ENCODE peak calls at places on chromosomes 4 and X, in four cellular contexts. A is HepG2, I is K562, V is WTC11. J is an unnamed sample.

GRCh38 chr4:54746228-54746627 is 88.5 kb downstream of the KIT start:
- DNase-seq in A (no peak), I (no peak), V (no peak), J (no peak)

GRCh38 chr4:32589853-32590252 is 1869.7 kb downstream of the PCDH7 start:
- DNase-seq in A (no peak), I (no peak), V (no peak), J (no peak)

GRCh38 chr4:22850630-22851029 is 157.9 kb downstream of the GBA3 start:
- DNase-seq in A (no peak), I (no peak), V (no peak), J (no peak)

GRCh38 chr4:148222991-148223660 is 219.1 kb downstream of the NR3C2 start:
- DNase-seq in A (no peak), I (no peak), V (no peak), J (no peak)

GRCh38 chrX:104668550-104668949 is 102.6 kb downstream of the IL1RAPL2 start:
- DNase-seq in A (no peak), I (no peak), V (no peak), J (peak)

GRCh38 chr4:151901631-151902030 is 140.8 kb upstream of the GATB start:
- DNase-seq in A (no peak), I (no peak), V (no peak), J (no peak)

GRCh38 chr4:41058426-41058825 is 155.9 kb downstream of the APBB2 start:
- DNase-seq in A (no peak), I (no peak), V (no peak), J (no peak)

GRCh38 chr4:158667651-158668198 is 4.0 kb downstream of the C4orf46 start:
- DNase-seq in A (peak), I (peak), V (peak), J (peak)

GRCh38 chrX:50456712-50457484 is 13.7 kb downstream of the DGKK start:
- DNase-seq in A (no peak), I (no peak), V (no peak), J (no peak)

GRCh38 chr4:73917081-73917501 is 47.9 kb downstream of the CXCL1 start:
- DNase-seq in A (no peak), I (no peak), V (no peak), J (peak)

GRCh38 chr4:91108751-91109150 is 981.6 kb downstream of the CCSER1 start:
- DNase-seq in A (no peak), I (no peak), V (no peak), J (no peak)

GRCh38 chrX:138946941-138947340 is 235.4 kb upstream of the FGF13 start:
- DNase-seq in A (no peak), I (no peak), V (no peak), J (no peak)

GRCh38 chr4:102640669-102641068 is 120.1 kb downstream of the MANBA start:
- DNase-seq in A (no peak), I (no peak), V (no peak), J (no peak)

GRCh38 chrX:74531081-74531480 is 83.3 kb downstream of the RLIM start:
- DNase-seq in A (no peak), I (no peak), V (no peak), J (no peak)

GRCh38 chr4:78414116-78414515 is 137.5 kb upstream of the ANXA3 start:
- DNase-seq in A (no peak), I (no peak), V (no peak), J (no peak)

GRCh38 chrX:41381685-41382084 is 47.7 kb downstream of the DDX3X start:
- DNase-seq in A (peak), I (peak), V (peak), J (peak)

GRCh38 chr4:112453321-112453720 is 62.7 kb downstream of the NEUROG2 start:
- DNase-seq in A (no peak), I (no peak), V (no peak), J (no peak)

DNA sequence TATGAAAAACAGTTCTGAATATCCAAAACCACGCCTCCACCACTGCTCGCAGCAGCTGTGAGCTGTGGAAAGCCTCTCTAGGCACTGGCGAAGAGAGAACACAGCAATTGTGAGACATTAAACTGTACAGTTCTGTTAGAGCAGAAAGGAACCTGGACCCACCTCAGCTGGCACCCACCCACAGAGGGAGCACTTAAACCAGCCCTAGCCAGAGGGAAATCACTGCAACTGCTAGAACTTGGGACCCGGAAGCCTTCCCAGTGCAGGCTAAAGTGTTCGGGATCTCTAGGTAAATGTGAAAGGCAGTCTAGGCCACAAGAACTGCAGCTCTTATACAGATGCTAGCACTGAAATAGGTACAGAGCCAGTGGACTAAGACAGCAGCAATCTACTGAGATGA is 308.8 kb downstream of the PRR32 start:
- DNase-seq in A (no peak), I (no peak), V (peak), J (no peak)
- TF ChIP-seq HMGXB4 in A (no peak), I (no peak), V (no peak), J (no peak)

DNA sequence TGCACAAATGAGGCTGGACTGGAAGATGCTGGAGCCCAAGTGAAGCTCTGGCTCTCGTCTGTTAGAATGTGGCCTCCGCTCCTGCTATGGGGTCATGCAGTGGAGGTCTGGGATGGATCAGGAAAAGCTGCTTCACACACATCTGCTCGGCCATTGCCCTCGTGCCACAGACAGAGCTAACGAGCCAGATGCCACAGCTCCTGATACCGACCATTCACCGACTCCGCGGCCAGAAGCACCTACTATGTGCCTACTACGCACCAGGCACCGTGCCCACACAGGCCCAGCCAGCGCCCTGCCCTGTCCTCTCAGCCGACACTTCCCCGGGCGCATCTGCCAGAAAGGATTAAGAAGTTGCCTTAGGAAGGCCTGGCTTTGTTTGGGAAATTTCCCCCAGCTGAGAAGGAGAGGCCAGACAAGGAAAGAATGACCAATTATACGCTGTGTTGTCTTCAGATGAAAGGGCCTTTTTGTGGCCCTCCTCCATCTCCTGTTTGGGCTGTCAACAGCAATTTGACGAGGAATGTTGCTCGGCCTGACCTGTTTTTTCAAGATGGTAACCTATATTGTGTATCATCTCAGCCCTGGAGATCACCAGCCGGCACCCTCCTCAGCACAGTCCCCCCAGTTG is 34.3 kb downstream of the HMX1 start:
- DNase-seq in A (no peak), I (no peak), V (no peak), J (no peak)
- TF ChIP-seq HMGXB4 in A (no peak), I (no peak), V (no peak), J (no peak)

GRCh38 chrX:136159615-136160025 is 12.3 kb downstream of the FHL1 start:
- DNase-seq in A (no peak), I (no peak), V (no peak), J (no peak)
- TF ChIP-seq HMGXB4 in A (no peak), I (no peak), V (no peak), J (no peak)

DNA sequence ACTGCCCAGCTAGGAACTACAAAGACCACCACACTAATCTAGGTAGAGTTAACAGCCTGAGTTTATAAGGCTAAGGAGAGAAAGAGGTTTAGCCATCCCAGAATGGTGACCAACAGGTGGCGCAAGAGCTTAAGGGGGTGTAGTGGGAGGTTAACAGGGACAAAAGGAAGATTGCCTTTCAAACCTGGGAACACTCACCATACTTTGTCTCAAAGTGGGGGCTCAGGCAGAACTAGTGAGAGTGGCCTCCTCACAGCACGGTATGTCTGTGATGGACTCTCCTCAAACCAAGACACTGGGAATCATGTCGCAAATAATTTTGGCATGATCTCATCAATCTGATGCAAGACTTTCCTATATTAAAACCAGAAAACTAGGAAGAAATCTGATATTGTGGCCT is 23.4 kb downstream of the CCNI start:
- DNase-seq in A (peak), I (peak), V (peak), J (peak)
- TF ChIP-seq HMGXB4 in A (no peak), I (no peak), V (no peak), J (no peak)